ENCODE peak calls at places on chromosomes 6 and 20, in five cellular contexts. V is cardiac fibroblast, N is heart right ventricle, A is adrenal gland, B is progenitor cell of endocrine pancreas. F is an unnamed sample.

GRCh38 chr6:125748534-125749111 is 809 bp upstream of the HEY2 start:
- DNase-seq in N (no peak), V (peak), A (peak), B (no peak), F (no peak)

GRCh38 chr20:45934046-45934586 is 367 bp upstream of the PCIF1 start:
- DNase-seq in N (peak), A (peak), V (peak), B (no peak), F (no peak)

GRCh38 chr6:25318589-25318988 is 39.4 kb downstream of the CARMIL1 start:
- DNase-seq in N (no peak), A (no peak), B (no peak), V (no peak), F (no peak)

GRCh38 chr6:2688416-2689064 is 62.2 kb downstream of the MYLK4 start:
- DNase-seq in A (no peak), B (no peak), N (no peak), V (peak), F (no peak)

GRCh38 chr20:45368221-45368980 is 5.4 kb downstream of the SYS1 start:
- DNase-seq in V (no peak), A (no peak), N (no peak), B (no peak), F (no peak)

GRCh38 chr20:5030348-5031205 is 29.3 kb upstream of the SLC23A2 start:
- DNase-seq in A (no peak), V (no peak), B (no peak), N (no peak), F (no peak)

GRCh38 chr20:61271273-61272221 is 19.5 kb downstream of the CDH4 start:
- DNase-seq in N (no peak), V (no peak), A (no peak), B (no peak), F (no peak)

GRCh38 chr20:48538058-48538825 is 289.6 kb downstream of the PREX1 start:
- DNase-seq in V (peak), N (no peak), A (no peak), B (no peak), F (no peak)

GRCh38 chr6:170172825-170173231 is 118.0 kb downstream of the DLL1 start:
- DNase-seq in B (no peak), V (no peak), A (peak), N (no peak), F (peak)

GRCh38 chr6:113782641-113783040 is 74.5 kb upstream of the MARCKS start:
- DNase-seq in V (peak), N (no peak), B (no peak), A (no peak), F (no peak)

GRCh38 chr6:158149641-158150040 is 18.4 kb downstream of the SERAC1 start:
- DNase-seq in V (peak), A (no peak), N (no peak), B (no peak), F (no peak)

GRCh38 chr6:16747232-16748027 is 13.8 kb downstream of the ATXN1 start:
- DNase-seq in N (no peak), A (no peak), B (no peak), V (peak), F (no peak)

GRCh38 chr20:41497186-41497895 is 120.8 kb downstream of the CHD6 start:
- DNase-seq in A (no peak), B (no peak), V (no peak), N (no peak), F (no peak)

GRCh38 chr20:22805219-22805618 is 220.8 kb upstream of the FOXA2 start:
- DNase-seq in V (peak), A (peak), B (peak), N (no peak), F (no peak)

GRCh38 chr20:11716239-11716944 is 201.3 kb upstream of the BTBD3 start:
- DNase-seq in V (peak), B (no peak), A (no peak), N (no peak), F (no peak)

GRCh38 chr6:11462742-11463414 is 74.7 kb upstream of the TMEM170B start:
- DNase-seq in N (no peak), V (no peak), A (no peak), B (no peak), F (no peak)

GRCh38 chr6:41560440-41561192 is 14.4 kb downstream of the FOXP4 start:
- DNase-seq in B (no peak), N (peak), V (peak), A (peak), F (peak)

GRCh38 chr20:11646359-11646758 is 271.3 kb upstream of the BTBD3 start:
- DNase-seq in A (no peak), V (no peak), N (no peak), B (no peak), F (no peak)

GRCh38 chr6:104955927-104956662 is 812 bp upstream of the LIN28B start:
- DNase-seq in B (peak), A (no peak), V (no peak), N (no peak), F (no peak)

GRCh38 chr20:33773412-33774089 is 37.6 kb upstream of the CHMP4B start:
- DNase-seq in V (no peak), A (no peak), N (no peak), B (no peak), F (no peak)

GRCh38 chr6:45310118-45310788 is 17.9 kb upstream of the RUNX2 start:
- DNase-seq in V (no peak), A (no peak), B (no peak), N (no peak), F (no peak)

GRCh38 chr6:88360203-88360797 is 194.2 kb upstream of the CNR1 start:
- DNase-seq in A (no peak), N (no peak), V (peak), B (no peak), F (no peak)

GRCh38 chr6:131980791-131981623 is 29.8 kb upstream of the CCN2 start:
- DNase-seq in V (peak), N (no peak), A (no peak), B (no peak), F (no peak)

GRCh38 chr6:166553563-166554271 is 32.8 kb downstream of the RAMACL start:
- DNase-seq in A (peak), N (no peak), V (peak), B (no peak), F (no peak)

GRCh38 chr20:5491463-5491862 is 174.7 kb upstream of the PROKR2 start:
- DNase-seq in V (no peak), A (no peak), N (no peak), B (no peak), F (no peak)

GRCh38 chr6:167930300-167930699 is 67.2 kb upstream of the KIF25 start:
- DNase-seq in B (no peak), N (no peak), A (peak), V (peak), F (no peak)

GRCh38 chr6:79431469-79431868 is 105.8 kb downstream of the LCA5 start:
- DNase-seq in A (no peak), B (no peak), V (peak), N (no peak), F (no peak)
- TF ChIP-seq CTCF in A (no peak), B (peak), V (peak), N (no peak), F (no peak)

GRCh38 chr20:63863021-63863797 is 1.9 kb upstream of the TPD52L2 start:
- DNase-seq in N (no peak), A (no peak), B (no peak), V (no peak), F (no peak)

GRCh38 chr20:63861981-63862901 is 943 bp downstream of the ABHD16B start:
- DNase-seq in V (no peak), B (no peak), A (no peak), N (no peak), F (no peak)

GRCh38 chr20:63863798-63864544 is 1.1 kb upstream of the TPD52L2 start:
- DNase-seq in V (peak), B (peak), A (peak), N (peak), F (peak)

GRCh38 chr20:63864978-63865640 is at the start of gene TPD52L2:
- DNase-seq in N (peak), V (peak), B (peak), A (peak), F (peak)

DNA sequence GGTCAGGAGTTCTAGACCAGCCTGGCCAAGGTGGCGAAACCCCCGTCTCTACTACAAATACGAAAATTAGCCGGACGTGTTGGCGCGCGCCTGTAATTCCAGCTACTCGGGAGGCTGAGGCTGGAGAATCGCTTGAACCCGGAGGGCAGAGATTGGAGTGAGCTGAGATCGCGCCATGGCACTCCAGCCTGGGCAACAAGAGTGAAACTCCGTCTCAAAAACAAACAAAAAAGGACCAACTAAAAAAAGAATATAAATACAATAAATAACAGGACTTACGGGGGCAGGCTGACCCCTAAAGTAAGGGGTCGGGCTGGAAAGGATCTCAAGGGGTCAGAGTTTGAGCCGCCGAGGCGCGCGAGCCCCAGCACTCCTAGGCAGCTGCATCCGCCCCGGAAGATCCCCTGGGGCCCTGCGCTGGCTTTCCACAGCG is 509 bp upstream of the TPD52L2 start:
- DNase-seq in B (no peak), V (no peak), A (no peak), N (no peak), F (no peak)
- TF ChIP-seq CTCF in B (no peak), V (no peak), A (no peak), N (no peak), F (no peak)

DNA sequence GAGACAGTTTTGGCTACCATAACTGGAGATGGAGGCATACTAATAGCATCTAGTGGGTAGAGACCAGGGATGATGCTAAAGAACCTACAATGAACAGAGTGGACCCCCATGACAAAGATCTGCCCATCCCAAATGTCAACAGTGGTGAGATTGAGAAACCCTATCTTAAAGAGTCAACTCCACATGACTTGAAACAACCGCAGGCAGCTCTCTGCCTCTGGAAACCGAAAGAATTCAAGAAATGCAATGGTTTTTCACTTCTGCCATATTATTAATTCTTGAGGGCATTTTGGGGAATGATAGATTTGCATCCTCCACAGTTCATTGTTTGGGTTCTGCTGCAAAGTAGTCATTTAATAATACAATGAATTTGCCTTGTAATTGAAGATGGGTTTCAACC is 463.4 kb downstream of the MAFB start:
- DNase-seq in V (no peak), A (no peak), B (no peak), N (no peak), F (no peak)
- TF ChIP-seq CTCF in V (no peak), A (no peak), B (no peak), N (no peak), F (no peak)

GRCh38 chr20:32450484-32451061 is 92.4 kb downstream of the ASXL1 start:
- DNase-seq in B (no peak), A (no peak), V (no peak), N (no peak), F (no peak)

GRCh38 chr20:32452776-32453466 is 94.8 kb downstream of the ASXL1 start:
- DNase-seq in N (no peak), V (no peak), B (no peak), A (no peak), F (no peak)

GRCh38 chr20:32453467-32454163 is 95.5 kb downstream of the ASXL1 start:
- DNase-seq in A (no peak), B (no peak), N (no peak), V (no peak), F (no peak)

GRCh38 chr20:32451340-32451681 is 93.2 kb downstream of the ASXL1 start:
- DNase-seq in N (no peak), V (no peak), A (no peak), B (no peak), F (no peak)

DNA sequence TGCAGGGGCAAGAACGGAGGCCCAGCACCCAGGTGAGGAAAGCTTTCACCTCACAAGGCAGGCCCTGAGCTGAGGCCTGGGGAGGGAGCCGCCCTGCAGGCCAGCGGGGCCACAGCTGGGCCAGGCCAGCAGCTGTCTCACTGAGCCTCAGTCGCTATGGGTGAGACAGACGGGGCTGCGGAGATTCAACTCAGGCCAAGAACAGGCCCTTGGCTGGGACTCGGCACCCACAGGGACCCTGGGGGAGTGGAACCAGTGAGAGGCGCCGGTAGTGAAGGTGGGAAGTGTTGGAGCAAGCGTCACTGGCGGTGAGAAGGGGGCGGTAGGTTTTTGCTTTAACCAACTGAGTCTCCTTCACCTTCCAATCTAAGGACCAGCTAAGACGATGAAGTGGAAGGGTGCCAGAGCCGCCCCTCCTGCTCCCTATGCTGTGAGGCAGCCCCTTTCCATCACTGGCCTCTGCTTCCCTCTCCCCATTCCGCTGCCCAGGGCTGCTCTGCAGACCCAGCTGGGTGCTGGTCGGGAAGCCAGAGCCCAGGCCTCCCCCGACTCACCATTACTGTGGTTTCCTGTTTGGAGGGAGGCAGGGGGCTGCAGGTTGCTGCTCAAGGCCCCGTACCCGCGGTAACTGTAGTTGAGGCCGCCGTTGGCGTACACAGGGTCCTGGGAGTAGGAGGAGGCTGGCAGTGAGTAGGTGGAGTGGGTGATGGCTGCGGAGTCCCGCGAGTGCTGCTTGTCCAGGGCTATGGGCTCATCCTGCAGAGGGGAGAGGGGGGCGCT is 93.7 kb downstream of the ASXL1 start:
- DNase-seq in B (no peak), V (no peak), A (no peak), N (no peak), F (no peak)
- TF ChIP-seq CTCF in B (no peak), V (no peak), A (no peak), N (no peak), F (no peak)

DNA sequence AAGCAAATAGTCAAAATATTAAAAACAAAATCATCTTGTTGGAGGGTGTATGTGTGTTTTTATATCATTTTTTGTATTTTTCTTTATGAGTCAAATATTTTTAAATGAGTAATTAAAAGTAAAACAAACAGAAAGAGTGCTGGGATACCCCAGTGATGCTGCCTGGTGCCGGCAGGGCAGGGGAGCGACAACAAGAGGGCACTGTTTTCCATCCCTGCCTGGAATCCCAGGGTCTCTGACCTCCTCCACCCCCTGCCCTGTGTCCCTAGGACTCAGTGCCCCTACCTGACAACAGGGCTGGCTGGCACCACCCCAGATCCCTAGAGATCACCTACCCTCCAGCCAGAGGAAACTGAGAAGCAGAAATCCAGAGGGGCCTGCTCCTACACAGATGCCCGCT is 41.9 kb upstream of the HMGA1 start:
- DNase-seq in A (no peak), B (no peak), N (no peak), V (no peak), F (no peak)
- TF ChIP-seq CTCF in A (no peak), B (no peak), N (no peak), V (peak), F (no peak)

GRCh38 chr6:130473886-130474285 is 108.1 kb downstream of the TMEM200A start:
- DNase-seq in A (no peak), N (no peak), B (no peak), V (peak), F (no peak)
- TF ChIP-seq CTCF in A (no peak), N (no peak), B (no peak), V (no peak), F (no peak)

GRCh38 chr6:79077680-79078056 is 386 bp downstream of the PHIP start:
- DNase-seq in N (no peak), V (no peak), A (no peak), B (no peak), F (no peak)

GRCh38 chr6:79076881-79077641 is 993 bp downstream of the PHIP start:
- DNase-seq in V (peak), B (peak), N (peak), A (peak), F (peak)

GRCh38 chr6:79076160-79076559 is 1.9 kb downstream of the PHIP start:
- DNase-seq in B (no peak), A (no peak), N (no peak), V (peak), F (no peak)

GRCh38 chr6:79079425-79080130 is 1.5 kb upstream of the PHIP start:
- DNase-seq in B (no peak), N (no peak), A (no peak), V (peak), F (no peak)

DNA sequence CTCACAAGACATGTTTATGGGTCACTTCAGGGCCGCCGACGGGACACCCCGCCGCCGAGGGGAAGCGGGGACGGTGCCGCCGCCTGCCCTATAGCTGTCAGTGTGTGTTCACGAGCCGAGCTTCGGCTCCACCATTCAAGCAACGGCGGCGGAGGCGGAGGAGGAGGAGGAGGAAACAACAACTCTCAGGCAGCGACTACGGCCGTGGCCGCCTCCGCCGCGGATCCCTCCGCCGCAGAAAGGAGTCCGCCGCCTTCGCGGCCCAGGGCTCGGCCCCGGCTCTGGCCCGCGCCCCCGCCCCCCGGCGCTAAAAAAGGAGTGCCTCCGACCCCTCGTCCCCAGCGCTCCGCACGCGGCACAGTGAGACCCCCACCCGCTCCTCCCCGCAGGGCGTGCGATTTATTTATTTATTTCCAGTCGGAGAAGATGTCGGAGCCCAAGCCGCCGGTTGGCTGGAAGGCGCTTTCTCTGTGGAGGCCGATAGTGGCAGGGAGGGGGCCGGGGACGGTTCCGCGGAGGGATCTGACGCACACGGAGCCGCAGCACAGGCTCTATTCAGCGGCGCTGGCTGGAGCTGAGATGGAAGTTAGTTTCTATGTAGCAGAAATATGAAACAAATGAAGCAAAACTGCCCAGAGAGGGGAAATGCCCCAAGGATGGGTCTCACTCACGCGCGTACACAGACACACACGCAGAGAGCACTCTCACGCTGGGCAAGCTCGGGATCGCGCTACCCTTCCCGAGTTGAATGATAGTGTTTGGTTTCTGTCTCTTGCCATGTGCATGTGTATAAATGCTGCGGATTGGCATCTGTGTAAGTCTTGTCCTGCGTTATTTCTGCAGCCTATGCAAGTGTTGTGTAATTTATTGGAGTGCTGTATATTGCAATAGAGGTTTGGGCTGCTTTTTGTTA is at the start of gene PHIP:
- DNase-seq in A (peak), V (peak), B (peak), N (peak), F (peak)
- TF ChIP-seq CTCF in A (no peak), V (no peak), B (no peak), N (no peak), F (no peak)

GRCh38 chr6:83511901-83512681 is at the start of gene PRSS35:
- DNase-seq in N (peak), B (peak), A (peak), V (peak), F (no peak)
- TF ChIP-seq CTCF in N (peak), B (peak), A (peak), V (peak), F (no peak)

F was measured in natural killer cell.